ENCODE peak calls at places on chromosome 13, in six cellular contexts. One of them, this sample, is unnamed.

GRCh38 chr13:59111711-59112110 is 1052.0 kb downstream of the DIAPH3 start:
- DNase-seq in CD4-positive, alpha-beta T cell: no peak
- DNase-seq in hypothalamus: no peak
- DNase-seq in activated T-helper 9 cell treated with anti-CD3 and anti-CD28 coated beads, Interleukin-2, amount 50 U/mL, for 16 hours: no peak
- DNase-seq in tibial nerve: no peak
- DNase-seq in fibroblast of lung: peak
- DNase-seq in this sample: no peak

GRCh38 chr13:113595131-113595530 is 10.6 kb downstream of the TFDP1 start:
- DNase-seq in tibial nerve: no peak
- DNase-seq in CD4-positive, alpha-beta T cell: no peak
- DNase-seq in fibroblast of lung: no peak
- DNase-seq in hypothalamus: no peak
- DNase-seq in activated T-helper 9 cell treated with anti-CD3 and anti-CD28 coated beads, Interleukin-2, amount 50 U/mL, for 16 hours: no peak
- DNase-seq in this sample: no peak

GRCh38 chr13:75404721-75405120 is 77.2 kb downstream of the TBC1D4 start:
- DNase-seq in fibroblast of lung: no peak
- DNase-seq in tibial nerve: no peak
- DNase-seq in activated T-helper 9 cell treated with anti-CD3 and anti-CD28 coated beads, Interleukin-2, amount 50 U/mL, for 16 hours: no peak
- DNase-seq in hypothalamus: no peak
- DNase-seq in CD4-positive, alpha-beta T cell: no peak
- DNase-seq in this sample: no peak

GRCh38 chr13:70189981-70190380 is 81.7 kb upstream of the KLHL1 start:
- DNase-seq in tibial nerve: no peak
- DNase-seq in fibroblast of lung: no peak
- DNase-seq in hypothalamus: no peak
- DNase-seq in CD4-positive, alpha-beta T cell: no peak
- DNase-seq in activated T-helper 9 cell treated with anti-CD3 and anti-CD28 coated beads, Interleukin-2, amount 50 U/mL, for 16 hours: no peak
- DNase-seq in this sample: no peak

GRCh38 chr13:107025991-107026390 is 458.1 kb upstream of the ARGLU1 start:
- DNase-seq in activated T-helper 9 cell treated with anti-CD3 and anti-CD28 coated beads, Interleukin-2, amount 50 U/mL, for 16 hours: no peak
- DNase-seq in tibial nerve: no peak
- DNase-seq in fibroblast of lung: peak
- DNase-seq in hypothalamus: no peak
- DNase-seq in CD4-positive, alpha-beta T cell: no peak
- DNase-seq in this sample: no peak

GRCh38 chr13:52127378-52127777 is 1.5 kb downstream of the NEK5 start:
- DNase-seq in fibroblast of lung: peak
- DNase-seq in hypothalamus: no peak
- DNase-seq in tibial nerve: no peak
- DNase-seq in activated T-helper 9 cell treated with anti-CD3 and anti-CD28 coated beads, Interleukin-2, amount 50 U/mL, for 16 hours: no peak
- DNase-seq in CD4-positive, alpha-beta T cell: no peak
- DNase-seq in this sample: no peak

GRCh38 chr13:43473437-43473836 is 313.3 kb downstream of the ENOX1 start:
- DNase-seq in activated T-helper 9 cell treated with anti-CD3 and anti-CD28 coated beads, Interleukin-2, amount 50 U/mL, for 16 hours: no peak
- DNase-seq in CD4-positive, alpha-beta T cell: no peak
- DNase-seq in tibial nerve: no peak
- DNase-seq in hypothalamus: no peak
- DNase-seq in fibroblast of lung: no peak
- DNase-seq in this sample: no peak

GRCh38 chr13:113061271-113061625 is 44.3 kb upstream of the F7 start:
- DNase-seq in fibroblast of lung: no peak
- DNase-seq in tibial nerve: no peak
- DNase-seq in hypothalamus: no peak
- DNase-seq in activated T-helper 9 cell treated with anti-CD3 and anti-CD28 coated beads, Interleukin-2, amount 50 U/mL, for 16 hours: no peak
- DNase-seq in CD4-positive, alpha-beta T cell: no peak
- DNase-seq in this sample: peak

GRCh38 chr13:74061939-74062595 is 72.1 kb downstream of the KLF12 start:
- DNase-seq in hypothalamus: no peak
- DNase-seq in tibial nerve: peak
- DNase-seq in activated T-helper 9 cell treated with anti-CD3 and anti-CD28 coated beads, Interleukin-2, amount 50 U/mL, for 16 hours: no peak
- DNase-seq in CD4-positive, alpha-beta T cell: no peak
- DNase-seq in fibroblast of lung: peak
- DNase-seq in this sample: no peak

GRCh38 chr13:73129023-73129422 is 70.2 kb downstream of the KLF5 start:
- DNase-seq in CD4-positive, alpha-beta T cell: no peak
- DNase-seq in fibroblast of lung: peak
- DNase-seq in tibial nerve: no peak
- DNase-seq in hypothalamus: no peak
- DNase-seq in activated T-helper 9 cell treated with anti-CD3 and anti-CD28 coated beads, Interleukin-2, amount 50 U/mL, for 16 hours: no peak
- DNase-seq in this sample: no peak

GRCh38 chr13:72514141-72514540 is 213.3 kb downstream of the MZT1 start:
- DNase-seq in hypothalamus: no peak
- DNase-seq in fibroblast of lung: peak
- DNase-seq in CD4-positive, alpha-beta T cell: no peak
- DNase-seq in activated T-helper 9 cell treated with anti-CD3 and anti-CD28 coated beads, Interleukin-2, amount 50 U/mL, for 16 hours: no peak
- DNase-seq in tibial nerve: no peak
- DNase-seq in this sample: no peak

GRCh38 chr13:19890030-19890429 is 26.6 kb upstream of the ZMYM5 start:
- DNase-seq in activated T-helper 9 cell treated with anti-CD3 and anti-CD28 coated beads, Interleukin-2, amount 50 U/mL, for 16 hours: no peak
- DNase-seq in tibial nerve: no peak
- DNase-seq in fibroblast of lung: no peak
- DNase-seq in hypothalamus: no peak
- DNase-seq in CD4-positive, alpha-beta T cell: no peak
- DNase-seq in this sample: no peak

GRCh38 chr13:51154029-51154555 is 43.0 kb upstream of the C13orf42 start:
- DNase-seq in CD4-positive, alpha-beta T cell: no peak
- DNase-seq in fibroblast of lung: peak
- DNase-seq in hypothalamus: no peak
- DNase-seq in tibial nerve: no peak
- DNase-seq in activated T-helper 9 cell treated with anti-CD3 and anti-CD28 coated beads, Interleukin-2, amount 50 U/mL, for 16 hours: no peak
- DNase-seq in this sample: no peak

GRCh38 chr13:106100261-106100919 is 435.1 kb downstream of the EFNB2 start:
- DNase-seq in fibroblast of lung: no peak
- DNase-seq in hypothalamus: no peak
- DNase-seq in CD4-positive, alpha-beta T cell: no peak
- DNase-seq in activated T-helper 9 cell treated with anti-CD3 and anti-CD28 coated beads, Interleukin-2, amount 50 U/mL, for 16 hours: no peak
- DNase-seq in tibial nerve: no peak
- DNase-seq in this sample: no peak

GRCh38 chr13:32911506-32911905 is 104.7 kb upstream of the KL start:
- DNase-seq in hypothalamus: no peak
- DNase-seq in tibial nerve: no peak
- DNase-seq in fibroblast of lung: no peak
- DNase-seq in CD4-positive, alpha-beta T cell: no peak
- DNase-seq in activated T-helper 9 cell treated with anti-CD3 and anti-CD28 coated beads, Interleukin-2, amount 50 U/mL, for 16 hours: no peak
- DNase-seq in this sample: no peak

GRCh38 chr13:114154476-114154875 is 22.1 kb upstream of the RASA3 start:
- DNase-seq in CD4-positive, alpha-beta T cell: no peak
- DNase-seq in hypothalamus: no peak
- DNase-seq in activated T-helper 9 cell treated with anti-CD3 and anti-CD28 coated beads, Interleukin-2, amount 50 U/mL, for 16 hours: no peak
- DNase-seq in fibroblast of lung: no peak
- DNase-seq in tibial nerve: no peak
- DNase-seq in this sample: no peak

GRCh38 chr13:48505597-48506091 is 27.2 kb downstream of the RCBTB2 start:
- DNase-seq in fibroblast of lung: no peak
- DNase-seq in tibial nerve: peak
- DNase-seq in activated T-helper 9 cell treated with anti-CD3 and anti-CD28 coated beads, Interleukin-2, amount 50 U/mL, for 16 hours: no peak
- DNase-seq in hypothalamus: no peak
- DNase-seq in CD4-positive, alpha-beta T cell: no peak
- DNase-seq in this sample: no peak

GRCh38 chr13:21130116-21130515 is 46.2 kb downstream of the SKA3 start:
- DNase-seq in hypothalamus: no peak
- DNase-seq in activated T-helper 9 cell treated with anti-CD3 and anti-CD28 coated beads, Interleukin-2, amount 50 U/mL, for 16 hours: no peak
- DNase-seq in tibial nerve: no peak
- DNase-seq in CD4-positive, alpha-beta T cell: no peak
- DNase-seq in fibroblast of lung: no peak
- DNase-seq in this sample: no peak

GRCh38 chr13:95212962-95213850 is 88.0 kb downstream of the ABCC4 start:
- DNase-seq in hypothalamus: no peak
- DNase-seq in activated T-helper 9 cell treated with anti-CD3 and anti-CD28 coated beads, Interleukin-2, amount 50 U/mL, for 16 hours: no peak
- DNase-seq in fibroblast of lung: no peak
- DNase-seq in CD4-positive, alpha-beta T cell: no peak
- DNase-seq in tibial nerve: no peak
- DNase-seq in this sample: no peak

GRCh38 chr13:53612200-53612599 is 583.6 kb downstream of the OLFM4 start:
- DNase-seq in hypothalamus: no peak
- DNase-seq in fibroblast of lung: no peak
- DNase-seq in activated T-helper 9 cell treated with anti-CD3 and anti-CD28 coated beads, Interleukin-2, amount 50 U/mL, for 16 hours: no peak
- DNase-seq in CD4-positive, alpha-beta T cell: no peak
- DNase-seq in tibial nerve: no peak
- DNase-seq in this sample: no peak

GRCh38 chr13:111429064-111429558 is 108.7 kb downstream of the TEX29 start:
- DNase-seq in hypothalamus: no peak
- DNase-seq in fibroblast of lung: peak
- DNase-seq in tibial nerve: peak
- DNase-seq in CD4-positive, alpha-beta T cell: no peak
- DNase-seq in activated T-helper 9 cell treated with anti-CD3 and anti-CD28 coated beads, Interleukin-2, amount 50 U/mL, for 16 hours: no peak
- DNase-seq in this sample: peak

GRCh38 chr13:108933061-108933460 is 303.6 kb downstream of the MYO16 start:
- DNase-seq in CD4-positive, alpha-beta T cell: no peak
- DNase-seq in fibroblast of lung: no peak
- DNase-seq in hypothalamus: no peak
- DNase-seq in tibial nerve: no peak
- DNase-seq in activated T-helper 9 cell treated with anti-CD3 and anti-CD28 coated beads, Interleukin-2, amount 50 U/mL, for 16 hours: no peak
- DNase-seq in this sample: no peak

GRCh38 chr13:98147521-98147920 is 4.6 kb downstream of the FARP1 start:
- DNase-seq in CD4-positive, alpha-beta T cell: no peak
- DNase-seq in tibial nerve: no peak
- DNase-seq in hypothalamus: no peak
- DNase-seq in activated T-helper 9 cell treated with anti-CD3 and anti-CD28 coated beads, Interleukin-2, amount 50 U/mL, for 16 hours: no peak
- DNase-seq in fibroblast of lung: peak
- DNase-seq in this sample: no peak

GRCh38 chr13:94778585-94778984 is 66.2 kb upstream of the SOX21 start:
- DNase-seq in fibroblast of lung: no peak
- DNase-seq in CD4-positive, alpha-beta T cell: no peak
- DNase-seq in hypothalamus: no peak
- DNase-seq in tibial nerve: no peak
- DNase-seq in activated T-helper 9 cell treated with anti-CD3 and anti-CD28 coated beads, Interleukin-2, amount 50 U/mL, for 16 hours: no peak
- DNase-seq in this sample: no peak

GRCh38 chr13:50690020-50690419 is 153.5 kb downstream of the DLEU7 start:
- DNase-seq in fibroblast of lung: no peak
- DNase-seq in CD4-positive, alpha-beta T cell: no peak
- DNase-seq in hypothalamus: no peak
- DNase-seq in activated T-helper 9 cell treated with anti-CD3 and anti-CD28 coated beads, Interleukin-2, amount 50 U/mL, for 16 hours: no peak
- DNase-seq in tibial nerve: no peak
- DNase-seq in this sample: no peak

GRCh38 chr13:30798776-30799625 is 63.7 kb downstream of the ALOX5AP start:
- DNase-seq in tibial nerve: no peak
- DNase-seq in hypothalamus: no peak
- DNase-seq in fibroblast of lung: peak
- DNase-seq in CD4-positive, alpha-beta T cell: no peak
- DNase-seq in activated T-helper 9 cell treated with anti-CD3 and anti-CD28 coated beads, Interleukin-2, amount 50 U/mL, for 16 hours: no peak
- DNase-seq in this sample: no peak

GRCh38 chr13:33052446-33052845 is 36.2 kb downstream of the KL start:
- DNase-seq in hypothalamus: no peak
- DNase-seq in fibroblast of lung: peak
- DNase-seq in activated T-helper 9 cell treated with anti-CD3 and anti-CD28 coated beads, Interleukin-2, amount 50 U/mL, for 16 hours: no peak
- DNase-seq in CD4-positive, alpha-beta T cell: no peak
- DNase-seq in tibial nerve: no peak
- DNase-seq in this sample: no peak

This sample was measured in anterior cingulate cortex.